ENCODE peak calls at places on chromosomes 1 and 21, in four cellular contexts. A, D, G and P are unnamed samples.
A peak's percentile ranks its signal among the peaks of the same experiment; 100 is the strongest.

GRCh38 chr1:175138579-175138978 is 54.0 kb downstream of the KIAA0040 start:
- DNase-seq in A (no peak), D (no peak), G (no peak), P (no peak)

GRCh38 chr1:186572509-186572908 is 107.7 kb downstream of the PTGS2 start:
- DNase-seq in A (no peak), D (no peak), G (no peak), P (no peak)

GRCh38 chr1:31951276-31951675 is 13.1 kb upstream of the PTP4A2 start:
- DNase-seq in A (no peak), D (no peak), G (no peak), P (no peak)

GRCh38 chr1:11800756-11801433 is 4.9 kb downstream of the MTHFR start:
- DNase-seq in A (no peak), D (no peak), G (no peak), P (no peak)

GRCh38 chr1:36941579-36941978 is 92.7 kb downstream of the GRIK3 start:
- DNase-seq in A (no peak), D (no peak), G (peak; percentile 32), P (no peak)

GRCh38 chr1:17711962-17712361 is 43.2 kb upstream of the ACTL8 start:
- DNase-seq in A (no peak), D (no peak), G (no peak), P (no peak)

GRCh38 chr21:22585558-22585957 is 1587.3 kb downstream of the NCAM2 start:
- DNase-seq in A (no peak), D (no peak), G (no peak), P (no peak)

GRCh38 chr1:203839081-203839480 is 22.3 kb upstream of the SNRPE start:
- DNase-seq in A (no peak), D (no peak), G (no peak), P (peak; percentile 87)

GRCh38 chr1:111596499-111596898 is 23.1 kb upstream of the RAP1A start:
- DNase-seq in A (no peak), D (no peak), G (no peak), P (no peak)

DNA sequence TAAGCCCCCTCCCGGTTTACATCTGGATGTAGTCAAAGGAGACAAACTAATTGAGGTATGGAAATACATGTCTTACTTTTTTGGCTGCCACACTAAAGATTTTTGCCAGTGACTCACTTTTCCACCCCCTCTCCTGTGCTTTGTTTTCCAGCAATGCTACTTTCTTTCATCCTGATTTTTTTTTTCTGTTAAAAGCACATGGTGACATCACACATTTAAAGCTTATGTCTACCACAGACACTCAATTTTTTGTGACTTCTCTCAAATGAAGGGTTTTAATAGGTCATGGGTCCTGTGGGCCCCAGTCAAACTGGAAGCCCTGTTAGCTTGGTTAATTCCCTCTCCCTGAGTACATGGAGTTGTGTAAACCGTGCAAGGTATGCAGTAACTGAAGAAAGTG is 2.2 kb downstream of the PPP1R8 start:
- DNase-seq in A (no peak), D (no peak), G (no peak), P (peak; percentile 23)
- H3K4me3 ChIP-seq in A (no peak overlapping the region), D (no peak overlapping the region), G (no peak overlapping the region), P (no peak overlapping the region)

GRCh38 chr1:52549267-52549666 is 3.6 kb downstream of the TUT4 start:
- DNase-seq in A (no peak), D (no peak), G (no peak), P (no peak)

GRCh38 chr1:52552236-52552504 is 722 bp downstream of the TUT4 start:
- DNase-seq in A (peak; percentile 51), D (no peak), G (peak; percentile 33), P (peak; percentile 43)

GRCh38 chr1:52551476-52552235 is 1.2 kb downstream of the TUT4 start:
- DNase-seq in A (no peak), D (no peak), G (no peak), P (no peak)

GRCh38 chr1:52552505-52553371 is at the start of gene TUT4:
- DNase-seq in A (peak; percentile 80), D (peak; percentile 94), G (peak; percentile 94), P (peak; percentile 58)

DNA sequence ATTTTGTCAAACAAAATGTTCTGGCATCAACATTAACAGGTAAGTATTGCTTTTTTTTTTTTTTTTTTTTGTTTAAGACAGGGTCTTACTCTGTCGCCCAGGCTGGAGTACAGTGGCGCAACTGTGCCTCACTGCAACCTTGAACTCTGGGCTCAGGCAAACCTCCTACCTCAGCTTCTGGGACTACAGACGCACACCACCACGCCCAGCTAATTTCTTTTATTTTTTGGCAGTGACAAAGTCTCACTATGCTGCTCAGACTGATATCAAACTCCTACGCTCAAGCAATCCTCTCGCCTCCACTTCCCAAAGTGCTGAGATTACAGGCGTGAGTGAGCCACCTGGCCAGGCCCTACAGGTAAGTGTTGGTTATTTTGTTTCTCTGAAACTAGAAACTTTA is 2.4 kb downstream of the TUT4 start:
- DNase-seq in A (no peak), D (no peak), G (no peak), P (no peak)
- H3K4me3 ChIP-seq in A (no peak overlapping the region), D (no peak overlapping the region), G (no peak overlapping the region), P (no peak overlapping the region)

GRCh38 chr1:9198538-9199361 is 35.8 kb upstream of the H6PD start:
- DNase-seq in A (no peak), D (no peak), G (peak; percentile 91), P (no peak)

GRCh38 chr1:9195651-9196050 is 38.9 kb upstream of the H6PD start:
- DNase-seq in A (no peak), D (no peak), G (no peak), P (no peak)

GRCh38 chr1:9194024-9194423 is 40.5 kb upstream of the H6PD start:
- DNase-seq in A (no peak), D (no peak), G (no peak), P (no peak)

GRCh38 chr1:9197186-9198099 is 37.1 kb upstream of the H6PD start:
- DNase-seq in A (no peak), D (no peak), G (no peak), P (no peak)

GRCh38 chr1:9196129-9197040 is 38.2 kb upstream of the H6PD start:
- DNase-seq in A (peak; percentile 77), D (no peak), G (peak; percentile 79), P (peak; percentile 95)
- H3K4me3 ChIP-seq in A (no peak overlapping the region), D (no peak overlapping the region), G (no peak overlapping the region), P (peak overlapping the region; percentile 29)

GRCh38 chr1:78651247-78651646 is 1.6 kb downstream of the IFI44 start:
- DNase-seq in A (no peak), D (no peak), G (no peak), P (peak; percentile 56)
- H3K4me3 ChIP-seq in A (no peak overlapping the region), D (peak overlapping the region; percentile 37), G (no peak overlapping the region), P (peak overlapping the region; percentile 36)

GRCh38 chr21:45591619-45592207 is 49.5 kb upstream of the SLC19A1 start:
- DNase-seq in A (peak; percentile 5), D (no peak), G (no peak), P (no peak)

GRCh38 chr21:45588861-45589491 is 46.7 kb upstream of the SLC19A1 start:
- DNase-seq in A (no peak), D (no peak), G (no peak), P (no peak)

GRCh38 chr21:45590726-45591618 is 48.7 kb upstream of the SLC19A1 start:
- DNase-seq in A (peak; percentile 46), D (peak; percentile 85), G (no peak), P (no peak)

GRCh38 chr21:45589686-45590245 is 47.5 kb upstream of the SLC19A1 start:
- DNase-seq in A (no peak), D (no peak), G (peak; percentile 42), P (no peak)

GRCh38 chr21:45590246-45590725 is 48.0 kb upstream of the SLC19A1 start:
- DNase-seq in A (peak; percentile 81), D (peak; percentile 93), G (peak; percentile 99), P (no peak)
- H3K4me3 ChIP-seq in A (peak overlapping the region; percentile 42), D (peak overlapping the region; percentile 65), G (peak overlapping the region; percentile 56), P (peak overlapping the region; percentile 48)

GRCh38 chr1:156689035-156689959 is 12.1 kb upstream of the NES start:
- DNase-seq in A (peak; percentile 73), D (peak; percentile 88), G (peak; percentile 94), P (peak; percentile 64)
- H3K4me3 ChIP-seq in A (no peak overlapping the region), D (no peak overlapping the region), G (peak overlapping the region; percentile 19), P (peak overlapping the region; percentile 19)